ENCODE peak calls at places on chromosomes 6 and 20, in six cellular contexts. J is transverse colon, I is suprapubic skin, G is H1, B is stomach, U is breast epithelium. T is an unnamed sample.

GRCh38 chr6:82968708-82969107 is 96.9 kb downstream of the UBE3D start:
- DNase-seq in J (no peak), I (no peak), G (no peak), B (no peak), U (no peak), T (no peak)

GRCh38 chr6:2581611-2582010 is 169.1 kb downstream of the MYLK4 start:
- DNase-seq in J (no peak), I (no peak), G (no peak), B (no peak), U (no peak), T (peak; percentile 16)

GRCh38 chr6:105744815-105745214 is 341.3 kb upstream of the PRDM1 start:
- DNase-seq in J (no peak), I (no peak), G (no peak), B (no peak), U (no peak), T (no peak)

GRCh38 chr20:20687319-20687718 is 25.1 kb downstream of the RALGAPA2 start:
- DNase-seq in J (no peak), I (no peak), G (no peak), B (no peak), U (no peak), T (no peak)

GRCh38 chr20:45343867-45344721 is 4.1 kb downstream of the SDC4 start:
- DNase-seq in J (peak; percentile 76), I (no peak), G (no peak), B (peak; percentile 68), U (peak; percentile 75), T (no peak)

GRCh38 chr20:4165984-4166725 is 150.8 kb upstream of the RNF24 start:
- DNase-seq in J (no peak), I (no peak), G (no peak), B (no peak), U (no peak), T (no peak)

GRCh38 chr20:45833883-45834796 is 541 bp downstream of the SNX21 start:
- DNase-seq in J (peak; percentile 75), I (peak; percentile 86), G (peak; percentile 93), B (peak; percentile 69), U (peak; percentile 67), T (no peak)

GRCh38 chr20:9400371-9401025 is 113.9 kb upstream of the LAMP5 start:
- DNase-seq in J (no peak), I (no peak), G (no peak), B (no peak), U (no peak), T (no peak)

GRCh38 chr6:71107935-71108420 is 151.1 kb upstream of the B3GAT2 start:
- DNase-seq in J (no peak), I (no peak), G (no peak), B (no peak), U (no peak), T (no peak)

GRCh38 chr6:29014729-29015608 is 9.9 kb upstream of the ZNF311 start:
- DNase-seq in J (no peak), I (no peak), G (no peak), B (no peak), U (no peak), T (no peak)

GRCh38 chr6:34067814-34068213 is 78.1 kb downstream of the GRM4 start:
- DNase-seq in J (no peak), I (no peak), G (no peak), B (no peak), U (no peak), T (no peak)

GRCh38 chr6:118288355-118289124 is 259.6 kb upstream of the PLN start:
- DNase-seq in J (no peak), I (no peak), G (no peak), B (no peak), U (no peak), T (no peak)

GRCh38 chr20:53220482-53221307 is 248.5 kb downstream of the TSHZ2 start:
- DNase-seq in J (no peak), I (no peak), G (no peak), B (no peak), U (no peak), T (no peak)

GRCh38 chr6:130675072-130675471 is 152.1 kb upstream of the SMLR1 start:
- DNase-seq in J (no peak), I (no peak), G (no peak), B (peak; percentile 34), U (no peak), T (no peak)

GRCh38 chr6:106279179-106279578 is 46.4 kb downstream of the ATG5 start:
- DNase-seq in J (no peak), I (no peak), G (no peak), B (no peak), U (no peak), T (no peak)

GRCh38 chr20:18754030-18754659 is 59.4 kb upstream of the SCP2D1 start:
- DNase-seq in J (peak; percentile 22), I (no peak), G (no peak), B (no peak), U (no peak), T (no peak)

GRCh38 chr20:32527447-32528055 is 57.6 kb downstream of the NOL4L start:
- DNase-seq in J (no peak), I (no peak), G (no peak), B (no peak), U (no peak), T (no peak)

GRCh38 chr6:35081426-35081851 is 59.7 kb downstream of the TCP11 start:
- DNase-seq in J (peak; percentile 10), I (peak; percentile 68), G (no peak), B (no peak), U (no peak), T (no peak)

GRCh38 chr6:17193376-17193775 is 87.8 kb upstream of the RBM24 start:
- DNase-seq in J (no peak), I (no peak), G (no peak), B (no peak), U (no peak), T (no peak)

GRCh38 chr6:124947821-124948451 is 14.3 kb upstream of the RNF217 start:
- DNase-seq in J (no peak), I (no peak), G (no peak), B (no peak), U (no peak), T (no peak)

GRCh38 chr6:8803181-8803760 is 367.9 kb upstream of the SLC35B3 start:
- DNase-seq in J (no peak), I (no peak), G (no peak), B (no peak), U (no peak), T (no peak)

GRCh38 chr6:147900191-147900830 is 391.8 kb downstream of the SAMD5 start:
- DNase-seq in J (no peak), I (no peak), G (no peak), B (no peak), U (no peak), T (no peak)

GRCh38 chr6:13427838-13428527 is 59.4 kb downstream of the GFOD1 start:
- DNase-seq in J (peak; percentile 59), I (no peak), G (no peak), B (peak; percentile 31), U (no peak), T (no peak)

GRCh38 chr6:123997223-123997622 is 193.6 kb downstream of the NKAIN2 start:
- DNase-seq in J (no peak), I (no peak), G (no peak), B (no peak), U (no peak), T (no peak)

GRCh38 chr6:129683606-129684322 is 26.2 kb downstream of the ARHGAP18 start:
- DNase-seq in J (peak; percentile 81), I (no peak), G (no peak), B (peak; percentile 72), U (no peak), T (peak; percentile 81)

GRCh38 chr6:116408476-116408875 is 37.7 kb downstream of the DSE start:
- DNase-seq in J (no peak), I (no peak), G (no peak), B (no peak), U (no peak), T (no peak)

GRCh38 chr6:116406678-116407345 is 36.1 kb downstream of the DSE start:
- DNase-seq in J (no peak), I (no peak), G (no peak), B (no peak), U (no peak), T (no peak)

GRCh38 chr6:116412270-116412669 is 41.5 kb downstream of the DSE start:
- DNase-seq in J (no peak), I (no peak), G (no peak), B (no peak), U (no peak), T (no peak)

GRCh38 chr6:116410945-116411623 is 40.3 kb downstream of the DSE start:
- DNase-seq in J (no peak), I (no peak), G (no peak), B (no peak), U (no peak), T (no peak)

GRCh38 chr6:116409756-116410155 is 39.0 kb downstream of the DSE start:
- DNase-seq in J (no peak), I (no peak), G (no peak), B (no peak), U (no peak), T (no peak)
- TF ChIP-seq POLR2AphosphoS5 in J (no peak), I (no peak), G (no peak), B (no peak), U (no peak), T (no peak)

GRCh38 chr20:35303382-35303734 is 11.1 kb upstream of the FAM83C start:
- DNase-seq in J (no peak), I (no peak), G (no peak), B (no peak), U (no peak), T (no peak)
- H3K27ac ChIP-seq in J (no peak overlapping the region), I (no peak overlapping the region), G (no peak overlapping the region), B (no peak overlapping the region), U (no peak overlapping the region), T (no peak overlapping the region)

GRCh38 chr6:133532908-133533307 is 291.8 kb downstream of the EYA4 start:
- DNase-seq in J (no peak), I (no peak), G (no peak), B (no peak), U (no peak), T (no peak)
- TF ChIP-seq POLR2AphosphoS5 in J (no peak), I (no peak), G (no peak), B (no peak), U (no peak), T (no peak)

GRCh38 chr6:25320459-25320858 is 41.3 kb downstream of the CARMIL1 start:
- DNase-seq in J (no peak), I (no peak), G (no peak), B (no peak), U (no peak), T (no peak)

GRCh38 chr6:25315778-25316177 is 36.6 kb downstream of the CARMIL1 start:
- DNase-seq in J (no peak), I (no peak), G (no peak), B (no peak), U (no peak), T (no peak)

GRCh38 chr6:25315194-25315593 is 36.0 kb downstream of the CARMIL1 start:
- DNase-seq in J (no peak), I (no peak), G (no peak), B (no peak), U (no peak), T (no peak)

GRCh38 chr6:25316626-25317025 is 37.5 kb downstream of the CARMIL1 start:
- DNase-seq in J (no peak), I (no peak), G (no peak), B (no peak), U (no peak), T (no peak)

GRCh38 chr6:25318589-25318988 is 39.4 kb downstream of the CARMIL1 start:
- DNase-seq in J (no peak), I (no peak), G (no peak), B (no peak), U (no peak), T (no peak)
- H3K27ac ChIP-seq in J (no peak overlapping the region), I (no peak overlapping the region), G (no peak overlapping the region), B (no peak overlapping the region), U (no peak overlapping the region), T (no peak overlapping the region)

GRCh38 chr20:39364320-39364719 is 402.2 kb downstream of the DHX35 start:
- DNase-seq in J (no peak), I (no peak), G (no peak), B (no peak), U (no peak), T (no peak)
- TF ChIP-seq POLR2AphosphoS5 in J (no peak), I (no peak), G (no peak), B (no peak), U (no peak), T (no peak)

T was measured in SK-N-MC.